ENCODE peak calls at places on chromosomes 4 and X, in ten cellular contexts. One of them, this sample, is unnamed.

GRCh38 chr4:126976850-126977249 is 655.9 kb upstream of the INTU start:
- DNase-seq in AG04449: no peak
- DNase-seq in AG10803: no peak
- DNase-seq in K562: no peak
- DNase-seq in hepatocyte: no peak
- DNase-seq in HCT116: no peak
- DNase-seq in brain microvascular endothelial cell: no peak
- DNase-seq in GM12865: no peak
- DNase-seq in adrenal gland: no peak
- DNase-seq in psoas muscle: no peak
- DNase-seq in this sample: no peak

GRCh38 chr4:43411226-43411625 is 518.7 kb downstream of the GRXCR1 start:
- DNase-seq in AG04449: no peak
- DNase-seq in AG10803: peak
- DNase-seq in K562: no peak
- DNase-seq in hepatocyte: no peak
- DNase-seq in HCT116: no peak
- DNase-seq in brain microvascular endothelial cell: no peak
- DNase-seq in GM12865: no peak
- DNase-seq in adrenal gland: no peak
- DNase-seq in psoas muscle: no peak
- DNase-seq in this sample: peak

GRCh38 chrX:113400193-113400704 is 559.6 kb upstream of the AMOT start:
- DNase-seq in AG04449: no peak
- DNase-seq in AG10803: peak
- DNase-seq in K562: no peak
- DNase-seq in hepatocyte: peak
- DNase-seq in HCT116: peak
- DNase-seq in brain microvascular endothelial cell: no peak
- DNase-seq in GM12865: no peak
- DNase-seq in adrenal gland: no peak
- DNase-seq in psoas muscle: no peak
- DNase-seq in this sample: peak

GRCh38 chrX:24294619-24295018 is 19.2 kb downstream of the SUPT20HL2 start:
- DNase-seq in AG04449: no peak
- DNase-seq in AG10803: no peak
- DNase-seq in K562: no peak
- DNase-seq in hepatocyte: peak
- DNase-seq in HCT116: no peak
- DNase-seq in brain microvascular endothelial cell: peak
- DNase-seq in GM12865: no peak
- DNase-seq in adrenal gland: no peak
- DNase-seq in psoas muscle: no peak
- DNase-seq in this sample: peak

GRCh38 chr4:67151376-67152343 is 393.6 kb downstream of the CENPC start:
- DNase-seq in AG04449: no peak
- DNase-seq in AG10803: no peak
- DNase-seq in K562: peak
- DNase-seq in hepatocyte: no peak
- DNase-seq in HCT116: no peak
- DNase-seq in brain microvascular endothelial cell: no peak
- DNase-seq in GM12865: no peak
- DNase-seq in adrenal gland: no peak
- DNase-seq in psoas muscle: no peak
- DNase-seq in this sample: no peak

GRCh38 chrX:53599781-53600396 is 86.6 kb downstream of the HUWE1 start:
- DNase-seq in AG04449: no peak
- DNase-seq in AG10803: no peak
- DNase-seq in K562: no peak
- DNase-seq in hepatocyte: no peak
- DNase-seq in HCT116: no peak
- DNase-seq in brain microvascular endothelial cell: no peak
- DNase-seq in GM12865: no peak
- DNase-seq in adrenal gland: no peak
- DNase-seq in psoas muscle: no peak
- DNase-seq in this sample: no peak

GRCh38 chr4:24655971-24656370 is 71.6 kb upstream of the DHX15 start:
- DNase-seq in AG04449: no peak
- DNase-seq in AG10803: no peak
- DNase-seq in K562: no peak
- DNase-seq in hepatocyte: peak
- DNase-seq in HCT116: no peak
- DNase-seq in brain microvascular endothelial cell: no peak
- DNase-seq in GM12865: no peak
- DNase-seq in adrenal gland: no peak
- DNase-seq in psoas muscle: no peak
- DNase-seq in this sample: no peak

GRCh38 chr4:577499-578450 is 1.7 kb upstream of the TMEM271 start:
- DNase-seq in AG04449: no peak
- DNase-seq in AG10803: peak
- DNase-seq in K562: no peak
- DNase-seq in hepatocyte: peak
- DNase-seq in HCT116: no peak
- DNase-seq in brain microvascular endothelial cell: no peak
- DNase-seq in GM12865: no peak
- DNase-seq in adrenal gland: no peak
- DNase-seq in psoas muscle: no peak
- DNase-seq in this sample: peak

GRCh38 chr4:174252412-174252811 is 31.1 kb downstream of the FBXO8 start:
- DNase-seq in AG04449: no peak
- DNase-seq in AG10803: no peak
- DNase-seq in K562: no peak
- DNase-seq in hepatocyte: no peak
- DNase-seq in HCT116: no peak
- DNase-seq in brain microvascular endothelial cell: no peak
- DNase-seq in GM12865: no peak
- DNase-seq in adrenal gland: no peak
- DNase-seq in psoas muscle: no peak
- DNase-seq in this sample: no peak

GRCh38 chr4:102036619-102037376 is 246.3 kb downstream of the BANK1 start:
- DNase-seq in AG04449: peak
- DNase-seq in AG10803: peak
- DNase-seq in K562: no peak
- DNase-seq in hepatocyte: peak
- DNase-seq in HCT116: no peak
- DNase-seq in brain microvascular endothelial cell: no peak
- DNase-seq in GM12865: no peak
- DNase-seq in adrenal gland: no peak
- DNase-seq in psoas muscle: no peak
- DNase-seq in this sample: peak

GRCh38 chr4:184282251-184282713 is 64.6 kb upstream of the ENPP6 start:
- DNase-seq in AG04449: no peak
- DNase-seq in AG10803: no peak
- DNase-seq in K562: no peak
- DNase-seq in hepatocyte: peak
- DNase-seq in HCT116: no peak
- DNase-seq in brain microvascular endothelial cell: no peak
- DNase-seq in GM12865: peak
- DNase-seq in adrenal gland: no peak
- DNase-seq in psoas muscle: no peak
- DNase-seq in this sample: no peak

GRCh38 chrX:63428348-63428747 is 77.2 kb upstream of the SPIN4 start:
- DNase-seq in AG04449: no peak
- DNase-seq in AG10803: no peak
- DNase-seq in K562: no peak
- DNase-seq in hepatocyte: no peak
- DNase-seq in HCT116: no peak
- DNase-seq in brain microvascular endothelial cell: no peak
- DNase-seq in GM12865: no peak
- DNase-seq in adrenal gland: no peak
- DNase-seq in psoas muscle: no peak
- DNase-seq in this sample: no peak

GRCh38 chr4:51906167-51906647 is 63.3 kb downstream of the DCUN1D4 start:
- DNase-seq in AG04449: no peak
- DNase-seq in AG10803: no peak
- DNase-seq in K562: no peak
- DNase-seq in hepatocyte: peak
- DNase-seq in HCT116: no peak
- DNase-seq in brain microvascular endothelial cell: no peak
- DNase-seq in GM12865: peak
- DNase-seq in adrenal gland: no peak
- DNase-seq in psoas muscle: no peak
- DNase-seq in this sample: peak

GRCh38 chr4:132063829-132064228 is 1085.3 kb upstream of the PCDH10 start:
- DNase-seq in AG04449: no peak
- DNase-seq in AG10803: no peak
- DNase-seq in K562: no peak
- DNase-seq in hepatocyte: no peak
- DNase-seq in HCT116: no peak
- DNase-seq in brain microvascular endothelial cell: peak
- DNase-seq in GM12865: no peak
- DNase-seq in adrenal gland: no peak
- DNase-seq in psoas muscle: no peak
- DNase-seq in this sample: peak

GRCh38 chr4:132059227-132059626 is 1089.9 kb upstream of the PCDH10 start:
- DNase-seq in AG04449: no peak
- DNase-seq in AG10803: no peak
- DNase-seq in K562: no peak
- DNase-seq in hepatocyte: no peak
- DNase-seq in HCT116: no peak
- DNase-seq in brain microvascular endothelial cell: no peak
- DNase-seq in GM12865: no peak
- DNase-seq in adrenal gland: no peak
- DNase-seq in psoas muscle: no peak
- DNase-seq in this sample: no peak

GRCh38 chr4:132065940-132066495 is 1083.1 kb upstream of the PCDH10 start:
- DNase-seq in AG04449: no peak
- DNase-seq in AG10803: no peak
- DNase-seq in K562: no peak
- DNase-seq in hepatocyte: no peak
- DNase-seq in HCT116: no peak
- DNase-seq in brain microvascular endothelial cell: no peak
- DNase-seq in GM12865: peak
- DNase-seq in adrenal gland: no peak
- DNase-seq in psoas muscle: no peak
- DNase-seq in this sample: peak

GRCh38 chr4:132062611-132063239 is 1086.4 kb upstream of the PCDH10 start:
- DNase-seq in AG04449: no peak
- DNase-seq in AG10803: no peak
- DNase-seq in K562: no peak
- DNase-seq in hepatocyte: peak
- DNase-seq in HCT116: no peak
- DNase-seq in brain microvascular endothelial cell: no peak
- DNase-seq in GM12865: no peak
- DNase-seq in adrenal gland: no peak
- DNase-seq in psoas muscle: no peak
- DNase-seq in this sample: no peak
- H3K4me3 ChIP-seq in AG04449: no peak
- H3K4me3 ChIP-seq in AG10803: no peak
- H3K4me3 ChIP-seq in K562: no peak
- H3K4me3 ChIP-seq in hepatocyte: no peak
- H3K4me3 ChIP-seq in HCT116: no peak
- H3K4me3 ChIP-seq in brain microvascular endothelial cell: no peak
- H3K4me3 ChIP-seq in GM12865: no peak
- H3K4me3 ChIP-seq in adrenal gland: no peak
- H3K4me3 ChIP-seq in psoas muscle: no peak
- H3K4me3 ChIP-seq in this sample: no peak

GRCh38 chrX:132948648-132949260 is 9.7 kb downstream of the HS6ST2 start:
- DNase-seq in AG04449: no peak
- DNase-seq in AG10803: no peak
- DNase-seq in K562: peak
- DNase-seq in hepatocyte: no peak
- DNase-seq in HCT116: peak
- DNase-seq in brain microvascular endothelial cell: no peak
- DNase-seq in GM12865: no peak
- DNase-seq in adrenal gland: no peak
- DNase-seq in psoas muscle: no peak
- DNase-seq in this sample: no peak
- TF ChIP-seq CTCF in AG04449: no peak
- TF ChIP-seq CTCF in AG10803: no peak
- TF ChIP-seq CTCF in K562: peak
- TF ChIP-seq CTCF in hepatocyte: peak
- TF ChIP-seq CTCF in HCT116: peak
- TF ChIP-seq CTCF in brain microvascular endothelial cell: peak
- TF ChIP-seq CTCF in GM12865: no peak
- TF ChIP-seq CTCF in adrenal gland: no peak
- TF ChIP-seq CTCF in psoas muscle: no peak
- TF ChIP-seq CTCF in this sample: peak

DNA sequence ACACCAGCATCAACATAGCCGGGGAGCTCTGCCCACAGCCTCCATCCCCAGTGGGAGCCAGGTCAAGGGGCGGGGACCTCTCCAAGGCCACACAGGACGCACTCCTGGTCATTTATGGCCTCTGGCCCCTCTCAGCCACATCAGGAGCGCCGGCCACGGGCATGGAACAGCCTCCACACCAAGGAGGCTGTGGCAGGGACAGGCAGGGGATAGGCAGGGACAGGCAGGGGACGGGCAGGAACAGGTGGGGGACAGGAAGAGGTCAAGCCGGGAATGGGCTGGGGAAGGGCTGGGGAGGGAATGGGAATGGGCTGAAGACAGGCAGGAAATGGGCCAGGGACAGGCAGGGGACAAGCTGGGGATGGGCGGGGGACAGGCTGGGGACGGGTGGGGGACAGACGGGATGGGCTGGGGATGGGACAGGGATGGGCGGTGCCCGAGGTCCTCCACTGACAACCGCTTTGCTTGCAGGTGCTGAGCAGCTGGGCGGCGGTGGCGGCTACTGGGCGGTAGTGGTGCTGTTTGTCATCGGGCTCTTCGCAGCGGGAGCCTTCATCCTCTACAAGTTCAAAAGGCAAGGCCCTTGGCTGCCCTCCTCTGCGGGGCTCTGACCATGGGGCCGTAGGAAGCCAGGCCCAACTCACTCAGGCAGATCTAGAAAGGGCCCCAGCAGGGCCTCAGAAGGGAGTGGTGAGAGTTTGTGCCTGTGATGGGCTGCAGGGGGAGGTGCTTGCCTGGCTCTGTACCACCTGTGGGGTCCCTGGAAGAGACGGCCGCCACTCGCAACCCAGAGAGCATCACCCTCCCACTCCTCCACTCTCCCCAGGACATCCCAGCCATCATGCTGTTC is 205.6 kb downstream of the AFAP1 start:
- DNase-seq in AG04449: no peak
- DNase-seq in AG10803: no peak
- DNase-seq in K562: no peak
- DNase-seq in hepatocyte: no peak
- DNase-seq in HCT116: no peak
- DNase-seq in brain microvascular endothelial cell: no peak
- DNase-seq in GM12865: no peak
- DNase-seq in adrenal gland: no peak
- DNase-seq in psoas muscle: peak
- DNase-seq in this sample: no peak
- H3K4me3 ChIP-seq in AG04449: no peak
- H3K4me3 ChIP-seq in AG10803: no peak
- H3K4me3 ChIP-seq in K562: no peak
- H3K4me3 ChIP-seq in hepatocyte: no peak
- H3K4me3 ChIP-seq in HCT116: no peak
- H3K4me3 ChIP-seq in brain microvascular endothelial cell: no peak
- H3K4me3 ChIP-seq in GM12865: no peak
- H3K4me3 ChIP-seq in adrenal gland: no peak
- H3K4me3 ChIP-seq in psoas muscle: no peak
- H3K4me3 ChIP-seq in this sample: no peak

DNA sequence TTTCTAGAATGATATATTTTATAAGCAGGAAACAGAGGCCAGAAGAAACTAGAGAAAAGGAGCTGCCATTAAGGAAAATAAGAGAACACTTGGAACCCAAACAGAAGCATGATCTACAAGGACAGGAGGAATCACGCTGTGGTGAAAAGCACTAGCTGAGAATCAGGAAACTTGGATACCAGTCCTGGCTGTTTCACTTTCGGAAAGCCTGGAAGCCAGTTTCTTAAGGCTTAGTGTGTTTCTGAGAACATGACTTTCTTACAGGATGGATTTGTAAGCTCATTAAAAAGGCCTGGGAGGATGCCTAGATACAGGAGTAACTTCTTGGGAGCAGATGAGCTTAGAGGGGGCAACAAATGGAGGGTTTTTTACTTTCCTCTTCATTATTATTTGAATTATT is 36.9 kb downstream of the TLL1 start:
- DNase-seq in AG04449: no peak
- DNase-seq in AG10803: no peak
- DNase-seq in K562: no peak
- DNase-seq in hepatocyte: no peak
- DNase-seq in HCT116: no peak
- DNase-seq in brain microvascular endothelial cell: no peak
- DNase-seq in GM12865: no peak
- DNase-seq in adrenal gland: no peak
- DNase-seq in psoas muscle: no peak
- DNase-seq in this sample: peak
- TF ChIP-seq CTCF in AG04449: no peak
- TF ChIP-seq CTCF in AG10803: no peak
- TF ChIP-seq CTCF in K562: no peak
- TF ChIP-seq CTCF in hepatocyte: no peak
- TF ChIP-seq CTCF in HCT116: no peak
- TF ChIP-seq CTCF in brain microvascular endothelial cell: no peak
- TF ChIP-seq CTCF in GM12865: no peak
- TF ChIP-seq CTCF in adrenal gland: no peak
- TF ChIP-seq CTCF in psoas muscle: no peak
- TF ChIP-seq CTCF in this sample: no peak

This sample was measured in fibroblast of villous mesenchyme.